ENCODE peak calls at places on chromosomes 2 and 18, in nine cellular contexts. B, C, F, R, U, H, W, T and Y are unnamed samples.
A peak's percentile ranks its signal among the peaks of the same experiment; 100 is the strongest.

GRCh38 chr2:60818272-60818671 is 62.2 kb downstream of the PAPOLG start:
- DNase-seq in T (no peak), F (no peak), W (peak; percentile 63), H (no peak), U (no peak), R (peak; percentile 4), B (no peak), C (no peak), Y (no peak)

GRCh38 chr2:83115606-83116005 is 1343.5 kb downstream of the SUCLG1 start:
- DNase-seq in C (no peak), H (no peak), T (no peak), F (no peak), W (no peak), B (no peak), U (no peak), R (no peak), Y (no peak)

GRCh38 chr2:1453561-1453960 is 40.3 kb downstream of the TPO start:
- DNase-seq in R (no peak), C (no peak), T (no peak), U (no peak), F (no peak), H (no peak), W (no peak), B (no peak), Y (no peak)

GRCh38 chr2:164967781-164968228 is 12.5 kb upstream of the SLC38A11 start:
- DNase-seq in T (no peak), F (peak; percentile 88), U (no peak), R (peak; percentile 99), C (no peak), W (no peak), H (no peak), B (no peak), Y (no peak)

GRCh38 chr2:224769489-224769888 is 53.3 kb upstream of the CCDC195 start:
- DNase-seq in H (no peak), F (no peak), R (no peak), U (no peak), W (no peak), T (no peak), B (no peak), C (no peak), Y (no peak)

GRCh38 chr2:83582589-83582988 is 876.5 kb downstream of the SUCLG1 start:
- DNase-seq in H (no peak), R (no peak), C (no peak), W (no peak), U (no peak), F (no peak), T (no peak), B (no peak), Y (no peak)

GRCh38 chr18:33849731-33850130 is 271.7 kb downstream of the ASXL3 start:
- DNase-seq in U (no peak), R (no peak), C (no peak), T (no peak), H (no peak), F (no peak), W (no peak), B (no peak), Y (no peak)

GRCh38 chr18:7467708-7468466 is 99.2 kb upstream of the PTPRM start:
- DNase-seq in B (no peak), T (no peak), C (no peak), R (peak; percentile 27), W (no peak), F (no peak), U (no peak), H (no peak), Y (no peak)

GRCh38 chr2:29522951-29523669 is 398.3 kb downstream of the ALK start:
- DNase-seq in U (no peak), H (no peak), W (no peak), B (peak; percentile 25), F (no peak), R (peak; percentile 86), C (no peak), T (no peak), Y (no peak)

GRCh38 chr2:16413257-16413656 is 252.4 kb downstream of the CYRIA start:
- DNase-seq in C (no peak), F (no peak), U (no peak), B (no peak), T (no peak), H (no peak), R (no peak), W (no peak), Y (no peak)

GRCh38 chr2:205654878-205655601 is 27.3 kb upstream of the NRP2 start:
- DNase-seq in H (no peak), U (no peak), B (no peak), R (peak; percentile 88), T (peak; percentile 16), W (no peak), F (no peak), C (no peak), Y (no peak)

GRCh38 chr18:49645196-49645595 is 83.3 kb downstream of the LIPG start:
- DNase-seq in B (no peak), T (no peak), H (no peak), R (no peak), C (no peak), U (no peak), F (no peak), W (no peak), Y (no peak)

GRCh38 chr18:7457276-7457675 is 109.8 kb upstream of the PTPRM start:
- DNase-seq in R (no peak), U (no peak), B (no peak), H (no peak), C (no peak), W (no peak), F (no peak), T (no peak), Y (no peak)

GRCh38 chr2:38933653-38934052 is 44.0 kb downstream of the ARHGEF33 start:
- DNase-seq in B (no peak), F (no peak), W (no peak), C (no peak), U (no peak), H (no peak), R (peak; percentile 86), T (no peak), Y (no peak)

GRCh38 chr2:33378551-33379220 is 97.8 kb upstream of the RASGRP3 start:
- DNase-seq in H (no peak), R (peak; percentile 52), B (no peak), T (no peak), C (no peak), W (peak; percentile 17), U (no peak), F (no peak), Y (no peak)

GRCh38 chr2:38600242-38600891 is 2.4 kb downstream of the HNRNPLL start:
- DNase-seq in F (peak; percentile 8), H (peak; percentile 21), T (no peak), U (no peak), C (no peak), B (no peak), W (peak; percentile 53), R (no peak), Y (no peak)

GRCh38 chr18:60506190-60506589 is 133.6 kb upstream of the MC4R start:
- DNase-seq in F (no peak), B (no peak), W (no peak), R (no peak), U (no peak), C (no peak), H (no peak), T (no peak), Y (no peak)

GRCh38 chr2:210476194-210477128 is at the start of gene LANCL1:
- DNase-seq in W (peak; percentile 95), B (peak; percentile 91), F (peak; percentile 90), H (peak; percentile 93), T (peak; percentile 86), U (peak; percentile 92), C (peak; percentile 74), R (peak; percentile 81), Y (peak; percentile 70)
- TF ChIP-seq POLR2A in W (peak; percentile 83), B (peak; percentile 82), F (peak; percentile 72), H (peak; percentile 63), T (peak; percentile 69), U (no peak), C (peak; percentile 68), R (peak; percentile 40), Y (peak; percentile 85)

DNA sequence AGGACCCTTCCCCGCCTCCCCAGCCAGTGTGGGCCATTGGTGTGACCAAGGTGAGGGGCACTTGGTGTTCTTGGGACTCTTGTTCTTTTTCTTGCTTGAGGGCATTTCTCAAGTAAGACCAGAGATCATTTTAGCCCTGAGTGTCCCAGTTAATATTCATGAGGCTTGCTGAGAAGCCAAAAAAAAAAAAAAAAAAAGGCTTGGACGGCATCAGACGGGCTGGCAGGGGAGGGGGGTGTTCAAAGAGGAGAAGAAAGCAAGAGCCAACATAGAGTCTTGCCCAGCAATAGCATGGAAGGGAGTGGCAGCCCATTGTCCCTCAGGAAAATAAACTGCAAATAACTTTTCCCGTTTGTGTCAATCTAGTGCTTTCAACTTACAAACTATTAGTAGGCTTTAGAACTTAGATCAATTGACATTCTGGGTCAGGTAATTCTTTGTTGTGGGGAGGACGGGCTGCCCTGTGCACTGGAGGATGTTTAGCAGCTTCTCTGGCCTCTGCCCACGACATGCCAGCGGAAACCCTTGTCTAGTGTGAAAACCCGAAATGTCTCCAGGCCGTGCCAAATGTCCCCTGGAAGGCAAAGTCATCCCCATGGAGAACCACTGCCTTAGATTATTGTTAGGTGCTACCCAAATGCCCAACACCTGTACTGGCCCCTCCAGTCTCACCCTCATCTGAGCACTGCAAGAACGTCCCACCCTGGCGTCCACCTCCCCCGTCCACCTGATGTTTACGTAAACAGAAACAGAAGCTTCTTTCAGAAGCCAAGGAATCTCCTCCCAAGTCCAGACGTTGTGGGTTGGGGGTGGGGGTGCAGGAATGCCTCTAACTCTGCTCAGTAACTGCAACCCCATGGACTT is 163.4 kb downstream of the BCL2 start:
- DNase-seq in B (no peak), F (no peak), H (no peak), T (no peak), R (no peak), W (no peak), U (no peak), C (no peak), Y (no peak)
- TF ChIP-seq POLR2A in B (no peak), F (no peak), H (no peak), T (no peak), R (no peak), W (no peak), U (no peak), C (peak; percentile 33), Y (peak; percentile 12)

DNA sequence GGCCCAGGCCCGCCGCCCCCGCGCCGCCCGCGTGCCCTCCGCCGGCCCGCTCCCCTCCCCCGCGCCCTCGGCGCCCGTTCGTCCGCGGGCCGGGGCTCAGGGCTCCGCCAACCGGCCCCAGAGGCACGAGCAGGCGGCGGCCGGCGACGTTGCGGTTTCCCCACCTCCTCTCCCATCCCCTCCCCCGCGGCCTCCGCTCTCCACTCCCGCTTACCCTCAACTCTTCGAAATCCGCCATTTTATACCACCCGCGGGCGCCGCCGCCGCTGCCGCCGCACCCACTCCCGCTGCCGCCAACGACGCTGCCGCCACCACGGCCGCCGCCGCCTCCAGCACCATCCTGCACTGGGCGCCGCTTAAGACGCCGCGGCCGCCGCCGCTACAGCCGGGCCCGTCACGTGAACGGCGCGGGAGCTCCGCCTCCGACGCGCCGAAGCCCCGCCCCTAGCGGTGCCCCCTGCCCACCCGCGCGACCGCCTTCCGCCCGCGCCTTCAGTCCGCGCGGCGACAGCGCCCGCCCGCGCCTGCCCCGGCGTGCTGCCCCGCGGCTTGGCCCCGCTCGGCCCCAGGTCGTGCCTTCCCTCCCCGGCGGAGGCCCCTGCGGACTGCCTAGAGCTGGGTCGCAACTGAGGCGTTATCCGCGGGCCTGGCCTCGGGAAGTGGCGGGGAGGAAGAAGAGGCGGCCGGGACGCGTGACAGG is at the start of the genes KATNAL2 and PIAS2:
- DNase-seq in B (peak; percentile 29), T (peak; percentile 87), W (peak; percentile 87), F (peak; percentile 86), H (peak; percentile 83), C (peak; percentile 75), R (peak; percentile 58), U (peak; percentile 85), Y (peak; percentile 76)
- TF ChIP-seq POLR2A in B (peak; percentile 78), T (peak; percentile 87), W (peak; percentile 88), F (peak; percentile 92), H (peak; percentile 76), C (peak; percentile 57), R (peak; percentile 79), U (no peak), Y (peak; percentile 76)

GRCh38 chr18:78494204-78494603 is 485.4 kb upstream of the SALL3 start:
- DNase-seq in F (no peak), R (no peak), W (no peak), U (no peak), T (no peak), H (no peak), C (no peak), B (no peak), Y (no peak)
- TF ChIP-seq POLR2A in F (no peak), R (no peak), W (no peak), U (no peak), T (no peak), H (no peak), C (no peak), B (no peak), Y (no peak)